ENCODE peak calls at places on chromosome 1, in five cellular contexts. D, J, X, Y and B are unnamed samples.

GRCh38 chr1:214117780-214118179 is 130.0 kb downstream of the PROX1 start:
- DNase-seq in J (no peak), Y (no peak), D (no peak), X (no peak), B (no peak)

GRCh38 chr1:199042193-199042592 is 403.4 kb downstream of the PTPRC start:
- DNase-seq in D (no peak), Y (no peak), J (no peak), X (no peak), B (no peak)

GRCh38 chr1:94973271-94973922 is 46.5 kb upstream of the CNN3 start:
- DNase-seq in D (no peak), J (no peak), Y (no peak), X (no peak), B (no peak)

GRCh38 chr1:31326461-31326860 is 29.6 kb downstream of the ZCCHC17 start:
- DNase-seq in Y (no peak), D (no peak), X (no peak), J (no peak), B (no peak)

GRCh38 chr1:116431870-116432500 is 58.9 kb downstream of the ATP1A1 start:
- DNase-seq in D (no peak), Y (no peak), X (no peak), J (no peak), B (no peak)

GRCh38 chr1:37035828-37036666 is 1.7 kb upstream of the GRIK3 start:
- DNase-seq in D (peak), J (peak), X (no peak), Y (no peak), B (no peak)

GRCh38 chr1:27296773-27297214 is 25.2 kb upstream of the TMEM222 start:
- DNase-seq in X (peak), J (peak), Y (peak), D (peak), B (no peak)

GRCh38 chr1:71804140-71804539 is 478.2 kb downstream of the NEGR1 start:
- DNase-seq in X (no peak), J (no peak), D (no peak), Y (no peak), B (no peak)

GRCh38 chr1:225670806-225671733 is 18.1 kb upstream of the ENAH start:
- DNase-seq in J (no peak), Y (no peak), D (no peak), X (no peak), B (no peak)

GRCh38 chr1:234468580-234468979 is 10.4 kb downstream of the TARBP1 start:
- DNase-seq in J (no peak), X (no peak), Y (no peak), D (no peak), B (no peak)

GRCh38 chr1:11037740-11038182 is 9.3 kb downstream of the MASP2 start:
- DNase-seq in J (peak), X (peak), D (peak), Y (peak), B (no peak)